ENCODE peak calls at places on chromosomes 13 and 19, in nine cellular contexts. One of them, this sample, is unnamed.

GRCh38 chr19:39474139-39474620 is 6.5 kb upstream of the TIMM50 start:
- DNase-seq in omental fat pad: peak
- DNase-seq in RWPE1: peak
- DNase-seq in LHCN-M2: no peak
- DNase-seq in mucosa of gallbladder: peak
- DNase-seq in A172: peak
- DNase-seq in T-helper 2 cell: peak
- DNase-seq in B cell: peak
- DNase-seq in kidney glomerular epithelial cell: no peak
- DNase-seq in this sample: no peak

GRCh38 chr13:62320129-62320724 is 904.6 kb upstream of the PCDH20 start:
- DNase-seq in omental fat pad: no peak
- DNase-seq in RWPE1: peak
- DNase-seq in LHCN-M2: peak
- DNase-seq in mucosa of gallbladder: no peak
- DNase-seq in A172: peak
- DNase-seq in T-helper 2 cell: peak
- DNase-seq in B cell: no peak
- DNase-seq in kidney glomerular epithelial cell: peak
- DNase-seq in this sample: no peak

GRCh38 chr19:10854350-10855089 is 6.3 kb downstream of the C19orf38 start:
- DNase-seq in omental fat pad: no peak
- DNase-seq in RWPE1: no peak
- DNase-seq in LHCN-M2: no peak
- DNase-seq in mucosa of gallbladder: no peak
- DNase-seq in A172: no peak
- DNase-seq in T-helper 2 cell: no peak
- DNase-seq in B cell: no peak
- DNase-seq in kidney glomerular epithelial cell: no peak
- DNase-seq in this sample: no peak

GRCh38 chr19:14505488-14506239 is 9.7 kb upstream of the GIPC1 start:
- DNase-seq in omental fat pad: no peak
- DNase-seq in RWPE1: peak
- DNase-seq in LHCN-M2: peak
- DNase-seq in mucosa of gallbladder: no peak
- DNase-seq in A172: peak
- DNase-seq in T-helper 2 cell: peak
- DNase-seq in B cell: peak
- DNase-seq in kidney glomerular epithelial cell: peak
- DNase-seq in this sample: no peak

GRCh38 chr19:50203281-50204080 is at the start of gene MYH14:
- DNase-seq in omental fat pad: peak
- DNase-seq in RWPE1: peak
- DNase-seq in LHCN-M2: peak
- DNase-seq in mucosa of gallbladder: peak
- DNase-seq in A172: peak
- DNase-seq in T-helper 2 cell: no peak
- DNase-seq in B cell: no peak
- DNase-seq in kidney glomerular epithelial cell: peak
- DNase-seq in this sample: peak

GRCh38 chr19:55467236-55468053 is 2.9 kb upstream of the C19orf85 start:
- DNase-seq in omental fat pad: peak
- DNase-seq in RWPE1: peak
- DNase-seq in LHCN-M2: peak
- DNase-seq in mucosa of gallbladder: peak
- DNase-seq in A172: peak
- DNase-seq in T-helper 2 cell: peak
- DNase-seq in B cell: peak
- DNase-seq in kidney glomerular epithelial cell: peak
- DNase-seq in this sample: peak

GRCh38 chr13:73248711-73249580 is 190.1 kb downstream of the KLF5 start:
- DNase-seq in omental fat pad: no peak
- DNase-seq in RWPE1: peak
- DNase-seq in LHCN-M2: peak
- DNase-seq in mucosa of gallbladder: peak
- DNase-seq in A172: no peak
- DNase-seq in T-helper 2 cell: no peak
- DNase-seq in B cell: no peak
- DNase-seq in kidney glomerular epithelial cell: no peak
- DNase-seq in this sample: no peak

GRCh38 chr13:111905609-111905945 is 161.4 kb upstream of the SOX1 start:
- DNase-seq in omental fat pad: no peak
- DNase-seq in RWPE1: no peak
- DNase-seq in LHCN-M2: no peak
- DNase-seq in mucosa of gallbladder: no peak
- DNase-seq in A172: no peak
- DNase-seq in T-helper 2 cell: no peak
- DNase-seq in B cell: no peak
- DNase-seq in kidney glomerular epithelial cell: no peak
- DNase-seq in this sample: peak

GRCh38 chr13:102517959-102518358 is 78.8 kb upstream of the TPP2 start:
- DNase-seq in omental fat pad: no peak
- DNase-seq in RWPE1: peak
- DNase-seq in LHCN-M2: peak
- DNase-seq in mucosa of gallbladder: no peak
- DNase-seq in A172: no peak
- DNase-seq in T-helper 2 cell: no peak
- DNase-seq in B cell: no peak
- DNase-seq in kidney glomerular epithelial cell: no peak
- DNase-seq in this sample: no peak

GRCh38 chr19:31167695-31168094 is 181.5 kb downstream of the TSHZ3 start:
- DNase-seq in omental fat pad: no peak
- DNase-seq in RWPE1: no peak
- DNase-seq in LHCN-M2: no peak
- DNase-seq in mucosa of gallbladder: no peak
- DNase-seq in A172: no peak
- DNase-seq in T-helper 2 cell: no peak
- DNase-seq in B cell: no peak
- DNase-seq in kidney glomerular epithelial cell: no peak
- DNase-seq in this sample: no peak

GRCh38 chr19:42201489-42202289 is 15.8 kb downstream of the DEDD2 start:
- DNase-seq in omental fat pad: no peak
- DNase-seq in RWPE1: no peak
- DNase-seq in LHCN-M2: no peak
- DNase-seq in mucosa of gallbladder: no peak
- DNase-seq in A172: no peak
- DNase-seq in T-helper 2 cell: peak
- DNase-seq in B cell: peak
- DNase-seq in kidney glomerular epithelial cell: no peak
- DNase-seq in this sample: no peak

GRCh38 chr19:54158812-54159351 is 639 bp downstream of the LENG1 start:
- DNase-seq in omental fat pad: no peak
- DNase-seq in RWPE1: no peak
- DNase-seq in LHCN-M2: no peak
- DNase-seq in mucosa of gallbladder: no peak
- DNase-seq in A172: peak
- DNase-seq in T-helper 2 cell: peak
- DNase-seq in B cell: no peak
- DNase-seq in kidney glomerular epithelial cell: no peak
- DNase-seq in this sample: no peak

GRCh38 chr13:29963086-29963485 is 112.7 kb upstream of the UBL3 start:
- DNase-seq in omental fat pad: no peak
- DNase-seq in RWPE1: no peak
- DNase-seq in LHCN-M2: no peak
- DNase-seq in mucosa of gallbladder: no peak
- DNase-seq in A172: no peak
- DNase-seq in T-helper 2 cell: no peak
- DNase-seq in B cell: no peak
- DNase-seq in kidney glomerular epithelial cell: no peak
- DNase-seq in this sample: no peak

GRCh38 chr13:59261928-59262488 is 901.7 kb downstream of the DIAPH3 start:
- DNase-seq in omental fat pad: no peak
- DNase-seq in RWPE1: no peak
- DNase-seq in LHCN-M2: no peak
- DNase-seq in mucosa of gallbladder: no peak
- DNase-seq in A172: peak
- DNase-seq in T-helper 2 cell: no peak
- DNase-seq in B cell: no peak
- DNase-seq in kidney glomerular epithelial cell: no peak
- DNase-seq in this sample: no peak

GRCh38 chr19:33296473-33297060 is 5.8 kb downstream of the CEBPA start:
- DNase-seq in omental fat pad: no peak
- DNase-seq in RWPE1: no peak
- DNase-seq in LHCN-M2: no peak
- DNase-seq in mucosa of gallbladder: no peak
- DNase-seq in A172: no peak
- DNase-seq in T-helper 2 cell: no peak
- DNase-seq in B cell: no peak
- DNase-seq in kidney glomerular epithelial cell: no peak
- DNase-seq in this sample: peak

GRCh38 chr13:21675095-21676007 is 4.5 kb downstream of the FGF9 start:
- DNase-seq in omental fat pad: no peak
- DNase-seq in RWPE1: no peak
- DNase-seq in LHCN-M2: no peak
- DNase-seq in mucosa of gallbladder: no peak
- DNase-seq in A172: no peak
- DNase-seq in T-helper 2 cell: peak
- DNase-seq in B cell: no peak
- DNase-seq in kidney glomerular epithelial cell: peak
- DNase-seq in this sample: no peak

GRCh38 chr13:41004875-41005693 is 14.0 kb downstream of the ELF1 start:
- DNase-seq in omental fat pad: no peak
- DNase-seq in RWPE1: no peak
- DNase-seq in LHCN-M2: peak
- DNase-seq in mucosa of gallbladder: no peak
- DNase-seq in A172: no peak
- DNase-seq in T-helper 2 cell: peak
- DNase-seq in B cell: peak
- DNase-seq in kidney glomerular epithelial cell: no peak
- DNase-seq in this sample: no peak

GRCh38 chr19:17322854-17323253 is 11.8 kb downstream of the ANO8 start:
- DNase-seq in omental fat pad: no peak
- DNase-seq in RWPE1: no peak
- DNase-seq in LHCN-M2: no peak
- DNase-seq in mucosa of gallbladder: no peak
- DNase-seq in A172: no peak
- DNase-seq in T-helper 2 cell: no peak
- DNase-seq in B cell: no peak
- DNase-seq in kidney glomerular epithelial cell: no peak
- DNase-seq in this sample: no peak

GRCh38 chr19:53055117-53055516 is 10.6 kb downstream of the ERVV-2 start:
- DNase-seq in omental fat pad: no peak
- DNase-seq in RWPE1: no peak
- DNase-seq in LHCN-M2: no peak
- DNase-seq in mucosa of gallbladder: no peak
- DNase-seq in A172: peak
- DNase-seq in T-helper 2 cell: no peak
- DNase-seq in B cell: no peak
- DNase-seq in kidney glomerular epithelial cell: peak
- DNase-seq in this sample: no peak

GRCh38 chr19:32558607-32559228 is 22.3 kb upstream of the PDCD5 start:
- DNase-seq in omental fat pad: no peak
- DNase-seq in RWPE1: no peak
- DNase-seq in LHCN-M2: no peak
- DNase-seq in mucosa of gallbladder: no peak
- DNase-seq in A172: no peak
- DNase-seq in T-helper 2 cell: no peak
- DNase-seq in B cell: no peak
- DNase-seq in kidney glomerular epithelial cell: no peak
- DNase-seq in this sample: no peak

GRCh38 chr13:29438772-29439171 is 156.7 kb downstream of the SLC7A1 start:
- DNase-seq in omental fat pad: no peak
- DNase-seq in RWPE1: no peak
- DNase-seq in LHCN-M2: peak
- DNase-seq in mucosa of gallbladder: no peak
- DNase-seq in A172: no peak
- DNase-seq in T-helper 2 cell: no peak
- DNase-seq in B cell: no peak
- DNase-seq in kidney glomerular epithelial cell: no peak
- DNase-seq in this sample: no peak

GRCh38 chr13:38707433-38707832 is 20.6 kb downstream of the FREM2 start:
- DNase-seq in omental fat pad: no peak
- DNase-seq in RWPE1: no peak
- DNase-seq in LHCN-M2: no peak
- DNase-seq in mucosa of gallbladder: no peak
- DNase-seq in A172: no peak
- DNase-seq in T-helper 2 cell: no peak
- DNase-seq in B cell: no peak
- DNase-seq in kidney glomerular epithelial cell: no peak
- DNase-seq in this sample: no peak

GRCh38 chr13:107807306-107808073 is 407.8 kb downstream of the LIG4 start:
- DNase-seq in omental fat pad: no peak
- DNase-seq in RWPE1: no peak
- DNase-seq in LHCN-M2: no peak
- DNase-seq in mucosa of gallbladder: no peak
- DNase-seq in A172: no peak
- DNase-seq in T-helper 2 cell: no peak
- DNase-seq in B cell: no peak
- DNase-seq in kidney glomerular epithelial cell: no peak
- DNase-seq in this sample: no peak

GRCh38 chr13:28820099-28821051 is at the start of gene MTUS2:
- DNase-seq in omental fat pad: no peak
- DNase-seq in RWPE1: no peak
- DNase-seq in LHCN-M2: no peak
- DNase-seq in mucosa of gallbladder: no peak
- DNase-seq in A172: no peak
- DNase-seq in T-helper 2 cell: peak
- DNase-seq in B cell: no peak
- DNase-seq in kidney glomerular epithelial cell: no peak
- DNase-seq in this sample: peak

GRCh38 chr13:67736646-67737420 is 506.7 kb upstream of the PCDH9 start:
- DNase-seq in omental fat pad: no peak
- DNase-seq in RWPE1: no peak
- DNase-seq in LHCN-M2: peak
- DNase-seq in mucosa of gallbladder: no peak
- DNase-seq in A172: peak
- DNase-seq in T-helper 2 cell: no peak
- DNase-seq in B cell: no peak
- DNase-seq in kidney glomerular epithelial cell: peak
- DNase-seq in this sample: no peak

GRCh38 chr19:38478273-38478971 is 44.9 kb downstream of the RYR1 start:
- DNase-seq in omental fat pad: no peak
- DNase-seq in RWPE1: peak
- DNase-seq in LHCN-M2: peak
- DNase-seq in mucosa of gallbladder: no peak
- DNase-seq in A172: peak
- DNase-seq in T-helper 2 cell: peak
- DNase-seq in B cell: no peak
- DNase-seq in kidney glomerular epithelial cell: no peak
- DNase-seq in this sample: no peak

GRCh38 chr19:40717325-40717879 is 490 bp downstream of the ITPKC start:
- DNase-seq in omental fat pad: no peak
- DNase-seq in RWPE1: no peak
- DNase-seq in LHCN-M2: no peak
- DNase-seq in mucosa of gallbladder: peak
- DNase-seq in A172: no peak
- DNase-seq in T-helper 2 cell: no peak
- DNase-seq in B cell: no peak
- DNase-seq in kidney glomerular epithelial cell: peak
- DNase-seq in this sample: peak

GRCh38 chr13:25688524-25688923 is 316.8 kb downstream of the ATP8A2 start:
- DNase-seq in omental fat pad: no peak
- DNase-seq in RWPE1: no peak
- DNase-seq in LHCN-M2: peak
- DNase-seq in mucosa of gallbladder: no peak
- DNase-seq in A172: no peak
- DNase-seq in T-helper 2 cell: no peak
- DNase-seq in B cell: no peak
- DNase-seq in kidney glomerular epithelial cell: no peak
- DNase-seq in this sample: no peak

GRCh38 chr13:31119966-31120733 is 41.6 kb downstream of the HSPH1 start:
- DNase-seq in omental fat pad: no peak
- DNase-seq in RWPE1: no peak
- DNase-seq in LHCN-M2: no peak
- DNase-seq in mucosa of gallbladder: no peak
- DNase-seq in A172: no peak
- DNase-seq in T-helper 2 cell: peak
- DNase-seq in B cell: no peak
- DNase-seq in kidney glomerular epithelial cell: no peak
- DNase-seq in this sample: no peak

GRCh38 chr13:30907167-30907761 is 1.2 kb downstream of the MEDAG start:
- DNase-seq in omental fat pad: no peak
- DNase-seq in RWPE1: no peak
- DNase-seq in LHCN-M2: peak
- DNase-seq in mucosa of gallbladder: no peak
- DNase-seq in A172: no peak
- DNase-seq in T-helper 2 cell: no peak
- DNase-seq in B cell: no peak
- DNase-seq in kidney glomerular epithelial cell: no peak
- DNase-seq in this sample: no peak

GRCh38 chr19:1181606-1182005 is 7.5 kb upstream of the SBNO2 start:
- DNase-seq in omental fat pad: no peak
- DNase-seq in RWPE1: no peak
- DNase-seq in LHCN-M2: no peak
- DNase-seq in mucosa of gallbladder: peak
- DNase-seq in A172: no peak
- DNase-seq in T-helper 2 cell: no peak
- DNase-seq in B cell: no peak
- DNase-seq in kidney glomerular epithelial cell: no peak
- DNase-seq in this sample: no peak